ENCODE peak calls at places on chromosomes 4 and X, in nine cellular contexts. R is Peyer's patch, T is HepG2, X is upper lobe of right lung, G is mammary epithelial cell, O is left ventricle myocardium inferior, M is tibial nerve, A is adipocyte, W is cardiac muscle cell. D is an unnamed sample.

GRCh38 chr4:151043803-151044535 is 28.9 kb upstream of the LRBA start:
- DNase-seq in R (no peak), T (peak; percentile 62), X (no peak), G (no peak), O (no peak), M (no peak), A (no peak), W (no peak), D (no peak)

GRCh38 chr4:179626687-179627086 is 2184.4 kb upstream of the AGA start:
- DNase-seq in R (no peak), T (peak; percentile 1), X (no peak), G (no peak), O (no peak), M (no peak), A (no peak), W (peak; percentile 43), D (no peak)

GRCh38 chrX:119682019-119682989 is 10.7 kb downstream of the SEPTIN6 start:
- DNase-seq in R (peak; percentile 64), T (no peak), X (no peak), G (no peak), O (no peak), M (no peak), A (no peak), W (no peak), D (no peak)

GRCh38 chr4:42570221-42570620 is 86.7 kb downstream of the ATP8A1 start:
- DNase-seq in R (no peak), T (no peak), X (peak; percentile 75), G (no peak), O (peak; percentile 76), M (no peak), A (no peak), W (no peak), D (no peak)

GRCh38 chrX:12954981-12955380 is 19.9 kb upstream of the TMSB4X start:
- DNase-seq in R (no peak), T (no peak), X (no peak), G (no peak), O (no peak), M (no peak), A (no peak), W (no peak), D (no peak)

GRCh38 chr4:169079942-169080827 is 70.1 kb upstream of the CBR4 start:
- DNase-seq in R (peak; percentile 52), T (peak; percentile 88), X (peak; percentile 66), G (peak; percentile 25), O (peak; percentile 57), M (peak; percentile 69), A (peak; percentile 87), W (no peak), D (no peak)

GRCh38 chrX:44747317-44747716 is 96.5 kb upstream of the DUSP21 start:
- DNase-seq in R (no peak), T (no peak), X (no peak), G (no peak), O (no peak), M (no peak), A (no peak), W (no peak), D (no peak)

GRCh38 chrX:145843196-145843595 is 25.6 kb downstream of the SLITRK2 start:
- DNase-seq in R (no peak), T (no peak), X (no peak), G (no peak), O (no peak), M (no peak), A (no peak), W (peak; percentile 53), D (no peak)

GRCh38 chr4:102263024-102263787 is 82.1 kb downstream of the SLC39A8 start:
- DNase-seq in R (no peak), T (peak; percentile 41), X (no peak), G (peak; percentile 70), O (no peak), M (peak; percentile 35), A (peak; percentile 75), W (peak; percentile 22), D (peak; percentile 2)

GRCh38 chrX:33053001-33053400 is 158.3 kb downstream of the DMD start:
- DNase-seq in R (no peak), T (no peak), X (no peak), G (no peak), O (no peak), M (no peak), A (no peak), W (no peak), D (peak; percentile 30)

GRCh38 chr4:687048-687974 is 1.6 kb downstream of the SLC49A3 start:
- DNase-seq in R (peak; percentile 54), T (peak; percentile 90), X (peak; percentile 93), G (peak; percentile 70), O (peak; percentile 92), M (peak; percentile 80), A (peak; percentile 68), W (no peak), D (no peak)

GRCh38 chrX:109264878-109265277 is 217.0 kb downstream of the GUCY2F start:
- DNase-seq in R (no peak), T (no peak), X (no peak), G (no peak), O (no peak), M (no peak), A (no peak), W (no peak), D (no peak)

DNA sequence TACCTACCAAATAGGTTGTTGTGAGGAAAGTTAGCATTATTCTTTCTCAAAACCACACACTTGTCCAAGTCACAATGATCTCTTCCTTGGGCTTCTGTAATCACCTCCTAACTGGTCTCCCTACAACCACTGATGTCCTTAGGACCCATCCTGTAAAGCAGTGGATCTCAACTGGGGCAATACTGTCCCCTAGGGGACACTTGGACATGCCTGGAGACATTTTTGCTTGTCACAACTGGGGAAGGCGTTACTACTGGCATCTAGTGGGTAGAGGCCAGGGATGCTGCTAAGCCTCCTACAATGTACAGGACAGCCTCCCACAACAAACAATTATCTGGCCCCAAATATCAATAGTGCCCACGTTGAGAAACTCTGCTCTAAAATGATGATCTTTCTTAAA is 118.7 kb upstream of the AP1S2 start:
- DNase-seq in R (peak; percentile 17), T (peak; percentile 16), X (no peak), G (peak; percentile 48), O (no peak), M (no peak), A (no peak), W (peak; percentile 4), D (no peak)
- H3K4me1 ChIP-seq in R (no peaks in the 10 kb centered on the region), T (no peaks in the 10 kb centered on the region), X (no peaks in the 10 kb centered on the region), G (no peaks in the 10 kb centered on the region), O (peaks cover 5% of the 10 kb centered on the region), M (no peaks in the 10 kb centered on the region), A (peaks cover 5% of the 10 kb centered on the region), W (peaks cover 10% of the 10 kb centered on the region), D (no peaks in the 10 kb centered on the region)

GRCh38 chr4:8077181-8078108 is 81.2 kb downstream of the ABLIM2 start:
- DNase-seq in R (no peak), T (no peak), X (no peak), G (no peak), O (no peak), M (no peak), A (no peak), W (no peak), D (no peak)

GRCh38 chr4:8079916-8080753 is 78.5 kb downstream of the ABLIM2 start:
- DNase-seq in R (no peak), T (no peak), X (no peak), G (no peak), O (peak; percentile 40), M (no peak), A (no peak), W (peak; percentile 80), D (no peak)

GRCh38 chr4:8079031-8079885 is 79.4 kb downstream of the ABLIM2 start:
- DNase-seq in R (no peak), T (no peak), X (no peak), G (no peak), O (no peak), M (no peak), A (no peak), W (peak; percentile 66), D (no peak)

GRCh38 chr4:8078610-8079015 is 80.0 kb downstream of the ABLIM2 start:
- DNase-seq in R (no peak), T (no peak), X (no peak), G (no peak), O (no peak), M (no peak), A (no peak), W (no peak), D (no peak)

GRCh38 chr4:8078109-8078494 is 80.5 kb downstream of the ABLIM2 start:
- DNase-seq in R (no peak), T (no peak), X (no peak), G (no peak), O (no peak), M (no peak), A (no peak), W (no peak), D (no peak)
- H3K4me1 ChIP-seq in R (no peaks in the 10 kb centered on the region), T (no peaks in the 10 kb centered on the region), X (peaks cover 7% of the 10 kb centered on the region), G (no peaks in the 10 kb centered on the region), O (peaks cover 38% of the 10 kb centered on the region), M (no peaks in the 10 kb centered on the region), A (peaks cover 10% of the 10 kb centered on the region), W (peaks cover 22% of the 10 kb centered on the region), D (no peaks in the 10 kb centered on the region)

DNA sequence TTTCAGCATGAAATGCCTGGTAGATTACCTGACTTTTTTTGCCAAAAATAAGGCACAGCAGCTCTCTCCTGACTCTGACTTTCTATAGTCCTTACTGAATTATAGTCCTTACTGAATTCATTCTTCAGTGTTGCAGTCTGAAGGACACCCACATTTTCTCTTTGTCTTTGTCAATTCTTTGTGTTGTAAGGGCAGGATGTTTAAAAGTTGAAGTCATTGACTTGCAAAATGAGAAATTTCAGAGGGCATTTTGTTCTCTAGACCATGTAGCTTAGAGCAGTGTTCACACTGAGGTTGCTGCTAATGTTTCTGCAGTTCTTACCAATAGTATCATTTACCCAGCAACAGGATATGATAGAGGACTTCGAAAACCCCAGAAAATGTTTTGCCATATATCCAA is 168.0 kb downstream of the SOWAHB start:
- DNase-seq in R (no peak), T (no peak), X (no peak), G (no peak), O (no peak), M (no peak), A (peak; percentile 59), W (no peak), D (no peak)
- H3K4me1 ChIP-seq in R (no peaks in the 10 kb centered on the region), T (no peaks in the 10 kb centered on the region), X (peaks cover 3% of the 10 kb centered on the region), G (peaks cover 22% of the 10 kb centered on the region), O (peaks cover 13% of the 10 kb centered on the region), M (peaks cover 12% of the 10 kb centered on the region), A (peaks cover 26% of the 10 kb centered on the region), W (peaks cover 1% of the 10 kb centered on the region), D (peaks cover 9% of the 10 kb centered on the region)

GRCh38 chr4:3387154-3387942 is 54.4 kb upstream of the HGFAC start:
- DNase-seq in R (no peak), T (no peak), X (no peak), G (peak; percentile 36), O (no peak), M (no peak), A (no peak), W (no peak), D (no peak)

GRCh38 chr4:3389879-3390840 is 51.6 kb upstream of the HGFAC start:
- DNase-seq in R (no peak), T (no peak), X (no peak), G (no peak), O (peak; percentile 16), M (no peak), A (no peak), W (peak; percentile 28), D (no peak)

GRCh38 chr4:3389186-3389878 is 52.4 kb upstream of the HGFAC start:
- DNase-seq in R (no peak), T (no peak), X (peak; percentile 65), G (no peak), O (peak; percentile 14), M (no peak), A (no peak), W (no peak), D (no peak)

GRCh38 chr4:3387943-3388348 is 53.8 kb upstream of the HGFAC start:
- DNase-seq in R (peak; percentile 77), T (no peak), X (peak; percentile 90), G (peak; percentile 88), O (peak; percentile 89), M (peak; percentile 86), A (peak; percentile 69), W (peak; percentile 44), D (peak; percentile 49)

GRCh38 chr4:3388461-3389185 is 53.1 kb upstream of the HGFAC start:
- DNase-seq in R (peak; percentile 47), T (no peak), X (peak; percentile 67), G (peak; percentile 84), O (peak; percentile 15), M (no peak), A (peak; percentile 88), W (peak; percentile 78), D (no peak)
- H3K4me1 ChIP-seq in R (no peaks in the 10 kb centered on the region), T (peaks cover 46% of the 10 kb centered on the region), X (peaks cover 29% of the 10 kb centered on the region), G (peaks cover 33% of the 10 kb centered on the region), O (peaks cover 49% of the 10 kb centered on the region), M (peaks cover 31% of the 10 kb centered on the region), A (peaks cover 31% of the 10 kb centered on the region), W (peaks cover 57% of the 10 kb centered on the region), D (peaks cover 54% of the 10 kb centered on the region)

D was measured in keratinocyte.